ENCODE peak calls at places on chromosomes 2 and 18, in nine cellular contexts. Y is CD4-positive, alpha-beta memory T cell; S is occipital lobe; Z is effector memory CD8-positive, alpha-beta T cell; B is SW480; G is A673; T is T-helper 17 cell; K is GM13976; D is HuH-7.5. P is an unnamed sample.
A peak's percentile ranks its signal among the peaks of the same experiment; 100 is the strongest.

GRCh38 chr18:34511435-34511834 is 198.7 kb upstream of the DTNA start:
- DNase-seq in Y (no peak), K (no peak), D (no peak), T (no peak), G (no peak), Z (no peak), S (no peak), B (no peak), P (no peak)

GRCh38 chr18:49768051-49768391 is 45.3 kb downstream of the ACAA2 start:
- DNase-seq in B (peak; percentile 9), Z (no peak), Y (no peak), G (peak; percentile 64), S (no peak), K (no peak), D (peak; percentile 22), T (no peak), P (peak; percentile 68)

GRCh38 chr2:195404650-195405049 is 252.4 kb upstream of the SLC39A10 start:
- DNase-seq in K (no peak), S (no peak), B (no peak), G (peak; percentile 14), D (no peak), T (no peak), Z (no peak), Y (peak; percentile 2), P (no peak)

GRCh38 chr2:196277002-196277401 is 105.6 kb upstream of the STK17B start:
- DNase-seq in K (peak; percentile 57), B (no peak), S (no peak), Z (no peak), D (no peak), Y (peak; percentile 69), T (no peak), G (peak; percentile 59), P (no peak)

GRCh38 chr2:44342854-44343253 is 18.4 kb downstream of the PREPL start:
- DNase-seq in G (peak; percentile 14), S (no peak), K (no peak), B (peak; percentile 21), Z (no peak), D (no peak), Y (peak; percentile 14), T (no peak), P (peak; percentile 43)

GRCh38 chr2:21372654-21373053 is 248.9 kb downstream of the TDRD15 start:
- DNase-seq in Y (no peak), Z (no peak), T (no peak), K (no peak), S (no peak), B (peak; percentile 30), D (peak; percentile 15), G (peak; percentile 46), P (no peak)

GRCh38 chr2:180625006-180625844 is 355.2 kb upstream of the UBE2E3 start:
- DNase-seq in K (no peak), B (no peak), G (no peak), Y (no peak), T (no peak), D (no peak), Z (no peak), S (no peak), P (no peak)

GRCh38 chr2:232124309-232124708 is 162.8 kb downstream of the DIS3L2 start:
- DNase-seq in T (no peak), G (no peak), D (no peak), B (no peak), Y (no peak), K (no peak), S (no peak), Z (no peak), P (no peak)

GRCh38 chr2:44107974-44108373 is 60.7 kb upstream of the PPM1B start:
- DNase-seq in B (no peak), Z (no peak), D (no peak), T (no peak), S (no peak), K (no peak), Y (no peak), G (no peak), P (no peak)

GRCh38 chr2:115115135-115115534 is 672.7 kb downstream of the DPP10 start:
- DNase-seq in D (no peak), Y (no peak), G (no peak), K (no peak), T (no peak), Z (no peak), B (no peak), S (no peak), P (no peak)

GRCh38 chr2:25651066-25651465 is 22.3 kb downstream of the DTNB start:
- DNase-seq in Y (no peak), G (peak; percentile 65), T (no peak), Z (no peak), B (no peak), K (no peak), S (no peak), D (no peak), P (no peak)

GRCh38 chr2:38105911-38106310 is 30.0 kb upstream of the CYP1B1 start:
- DNase-seq in T (no peak), B (no peak), S (no peak), Y (no peak), D (no peak), Z (no peak), K (no peak), G (peak; percentile 47), P (no peak)

GRCh38 chr2:38580237-38580636 is 22.5 kb downstream of the HNRNPLL start:
- DNase-seq in Z (no peak), T (no peak), K (no peak), Y (no peak), B (no peak), D (no peak), S (no peak), G (no peak), P (no peak)

GRCh38 chr2:69163109-69163508 is 150.1 kb downstream of the ANTXR1 start:
- DNase-seq in G (peak; percentile 23), B (no peak), Z (no peak), T (no peak), D (no peak), K (no peak), S (no peak), Y (no peak), P (no peak)